ENCODE peak calls at places on chromosomes 13 and 19, in five cellular contexts. D, A, S, C and V are unnamed samples.

GRCh38 chr19:28208745-28209144 is 1004.2 kb downstream of the UQCRFS1 start:
- DNase-seq in D (no peak), A (no peak), S (no peak), C (no peak), V (peak)

GRCh38 chr19:5718032-5718578 is 1.8 kb downstream of the LONP1 start:
- DNase-seq in D (no peak), A (no peak), S (no peak), C (no peak), V (no peak)

GRCh38 chr13:109348514-109349340 is 437.7 kb downstream of the IRS2 start:
- DNase-seq in D (no peak), A (no peak), S (no peak), C (no peak), V (no peak)

GRCh38 chr19:10452726-10453620 is 32.6 kb downstream of the PDE4A start:
- DNase-seq in D (no peak), A (no peak), S (no peak), C (no peak), V (no peak)

GRCh38 chr13:50644081-50644871 is 199.2 kb downstream of the DLEU7 start:
- DNase-seq in D (no peak), A (no peak), S (no peak), C (no peak), V (no peak)

GRCh38 chr19:35268546-35269424 is at the start of gene USF2:
- DNase-seq in D (peak), A (peak), S (peak), C (peak), V (peak)

GRCh38 chr13:51237887-51238286 is 15.7 kb downstream of the FAM124A start:
- DNase-seq in D (no peak), A (no peak), S (no peak), C (no peak), V (no peak)

GRCh38 chr13:51825165-51825592 is 19.8 kb downstream of the TMEM272 start:
- DNase-seq in D (no peak), A (no peak), S (no peak), C (no peak), V (no peak)

GRCh38 chr13:39144941-39145533 is 106.8 kb downstream of the NHLRC3 start:
- DNase-seq in D (no peak), A (no peak), S (no peak), C (no peak), V (peak)

GRCh38 chr13:66689037-66689619 is 541.0 kb downstream of the PCDH9 start:
- DNase-seq in D (peak), A (no peak), S (no peak), C (peak), V (no peak)